ENCODE peak calls at places on chromosomes 12 and 14, in four cellular contexts. One of them, this sample, is unnamed.

GRCh38 chr12:53098354-53098981 is 1.0 kb downstream of the IGFBP6 start:
- DNase-seq in astrocyte of the hippocampus: peak; percentile 74
- DNase-seq in NCI-H146: no peak
- DNase-seq in activated CD4-positive, alpha-beta T cell treated with anti-CD3 and anti-CD28 coated beads, Interleukin-2, amount 50 U/mL, for 1 hour: no peak
- DNase-seq in this sample: no peak

GRCh38 chr12:131121705-131122405 is 168.1 kb downstream of the ADGRD1 start:
- DNase-seq in astrocyte of the hippocampus: no peak
- DNase-seq in NCI-H146: no peak
- DNase-seq in activated CD4-positive, alpha-beta T cell treated with anti-CD3 and anti-CD28 coated beads, Interleukin-2, amount 50 U/mL, for 1 hour: no peak
- DNase-seq in this sample: no peak

GRCh38 chr14:36520601-36521525 is 831 bp upstream of the NKX2-1 start:
- DNase-seq in astrocyte of the hippocampus: peak; percentile 74
- DNase-seq in NCI-H146: no peak
- DNase-seq in activated CD4-positive, alpha-beta T cell treated with anti-CD3 and anti-CD28 coated beads, Interleukin-2, amount 50 U/mL, for 1 hour: no peak
- DNase-seq in this sample: no peak

GRCh38 chr12:105622220-105622619 is 291.7 kb downstream of the C12orf75 start:
- DNase-seq in astrocyte of the hippocampus: peak; percentile 59
- DNase-seq in NCI-H146: no peak
- DNase-seq in activated CD4-positive, alpha-beta T cell treated with anti-CD3 and anti-CD28 coated beads, Interleukin-2, amount 50 U/mL, for 1 hour: no peak
- DNase-seq in this sample: no peak

GRCh38 chr12:118052324-118053070 is 8.5 kb downstream of the WSB2 start:
- DNase-seq in astrocyte of the hippocampus: peak; percentile 98
- DNase-seq in NCI-H146: no peak
- DNase-seq in activated CD4-positive, alpha-beta T cell treated with anti-CD3 and anti-CD28 coated beads, Interleukin-2, amount 50 U/mL, for 1 hour: no peak
- DNase-seq in this sample: peak; percentile 54

GRCh38 chr14:58826845-58827686 is 189.3 kb downstream of the DACT1 start:
- DNase-seq in astrocyte of the hippocampus: no peak
- DNase-seq in NCI-H146: no peak
- DNase-seq in activated CD4-positive, alpha-beta T cell treated with anti-CD3 and anti-CD28 coated beads, Interleukin-2, amount 50 U/mL, for 1 hour: no peak
- DNase-seq in this sample: no peak

GRCh38 chr14:51069065-51069464 is 25.8 kb downstream of the TRIM9 start:
- DNase-seq in astrocyte of the hippocampus: peak; percentile 15
- DNase-seq in NCI-H146: no peak
- DNase-seq in activated CD4-positive, alpha-beta T cell treated with anti-CD3 and anti-CD28 coated beads, Interleukin-2, amount 50 U/mL, for 1 hour: no peak
- DNase-seq in this sample: no peak

GRCh38 chr12:59904874-59905521 is 309.2 kb downstream of the SLC16A7 start:
- DNase-seq in astrocyte of the hippocampus: peak; percentile 75
- DNase-seq in NCI-H146: no peak
- DNase-seq in activated CD4-positive, alpha-beta T cell treated with anti-CD3 and anti-CD28 coated beads, Interleukin-2, amount 50 U/mL, for 1 hour: no peak
- DNase-seq in this sample: no peak

GRCh38 chr14:74599201-74599809 is 12.7 kb downstream of the LTBP2 start:
- DNase-seq in astrocyte of the hippocampus: no peak
- DNase-seq in NCI-H146: no peak
- DNase-seq in activated CD4-positive, alpha-beta T cell treated with anti-CD3 and anti-CD28 coated beads, Interleukin-2, amount 50 U/mL, for 1 hour: no peak
- DNase-seq in this sample: no peak

GRCh38 chr12:132286912-132287311 is 42.5 kb downstream of the GALNT9 start:
- DNase-seq in astrocyte of the hippocampus: no peak
- DNase-seq in NCI-H146: no peak
- DNase-seq in activated CD4-positive, alpha-beta T cell treated with anti-CD3 and anti-CD28 coated beads, Interleukin-2, amount 50 U/mL, for 1 hour: no peak
- DNase-seq in this sample: no peak

GRCh38 chr14:68561531-68562007 is 231.3 kb downstream of the ZFP36L1 start:
- DNase-seq in astrocyte of the hippocampus: no peak
- DNase-seq in NCI-H146: no peak
- DNase-seq in activated CD4-positive, alpha-beta T cell treated with anti-CD3 and anti-CD28 coated beads, Interleukin-2, amount 50 U/mL, for 1 hour: no peak
- DNase-seq in this sample: no peak

GRCh38 chr12:3285570-3285969 is 205.4 kb upstream of the PRMT8 start:
- DNase-seq in astrocyte of the hippocampus: no peak
- DNase-seq in NCI-H146: no peak
- DNase-seq in activated CD4-positive, alpha-beta T cell treated with anti-CD3 and anti-CD28 coated beads, Interleukin-2, amount 50 U/mL, for 1 hour: no peak
- DNase-seq in this sample: no peak

GRCh38 chr12:76778358-76778757 is 14.4 kb downstream of the ZDHHC17 start:
- DNase-seq in astrocyte of the hippocampus: no peak
- DNase-seq in NCI-H146: no peak
- DNase-seq in activated CD4-positive, alpha-beta T cell treated with anti-CD3 and anti-CD28 coated beads, Interleukin-2, amount 50 U/mL, for 1 hour: no peak
- DNase-seq in this sample: no peak

GRCh38 chr12:57214398-57214781 is 2.2 kb upstream of the NXPH4 start:
- DNase-seq in astrocyte of the hippocampus: peak; percentile 73
- DNase-seq in NCI-H146: peak; percentile 73
- DNase-seq in activated CD4-positive, alpha-beta T cell treated with anti-CD3 and anti-CD28 coated beads, Interleukin-2, amount 50 U/mL, for 1 hour: peak; percentile 67
- DNase-seq in this sample: peak; percentile 15

GRCh38 chr14:75234173-75234855 is 44.3 kb upstream of the FOS start:
- DNase-seq in astrocyte of the hippocampus: peak; percentile 95
- DNase-seq in NCI-H146: no peak
- DNase-seq in activated CD4-positive, alpha-beta T cell treated with anti-CD3 and anti-CD28 coated beads, Interleukin-2, amount 50 U/mL, for 1 hour: no peak
- DNase-seq in this sample: no peak